ENCODE peak calls at places on chromosomes 12 and 14, in seven cellular contexts. R is EL, M is GM10248, O is NCI-H1092 treated with DMSO at 0.1 percent for 48 hours, U is left ventricle myocardium inferior, L is DMS153, S is neuronal stem cell. X is an unnamed sample.
A peak's percentile ranks its signal among the peaks of the same experiment; 100 is the strongest.

GRCh38 chr12:121550974-121551631 is 29.7 kb downstream of the KDM2B start:
- DNase-seq in R (no peak), M (no peak), S (no peak), O (no peak), U (no peak), L (no peak), X (no peak)

GRCh38 chr12:10363922-10364838 is 25.7 kb downstream of the KLRK1 start:
- DNase-seq in O (peak; percentile 66), M (peak; percentile 65), U (peak; percentile 26), R (peak; percentile 59), S (no peak), L (peak; percentile 60), X (peak; percentile 56)

GRCh38 chr12:90978117-90978770 is 23.3 kb upstream of the CCER1 start:
- DNase-seq in O (peak; percentile 5), U (no peak), M (peak; percentile 14), S (peak; percentile 29), L (peak; percentile 33), R (peak; percentile 71), X (peak; percentile 74)

GRCh38 chr12:132557291-132557968 is 53.0 kb downstream of the LRCOL1 start:
- DNase-seq in O (no peak), R (no peak), M (no peak), S (no peak), L (no peak), U (no peak), X (no peak)

GRCh38 chr12:29278673-29279420 is 102.1 kb downstream of the ERGIC2 start:
- DNase-seq in U (no peak), O (no peak), M (no peak), S (no peak), R (peak; percentile 61), L (no peak), X (no peak)

GRCh38 chr14:20730921-20731320 is 14.8 kb upstream of the EDDM3A start:
- DNase-seq in L (no peak), S (no peak), M (no peak), O (no peak), R (no peak), U (no peak), X (no peak)

GRCh38 chr14:96197969-96198368 is 6.7 kb upstream of the BDKRB2 start:
- DNase-seq in U (no peak), R (no peak), S (no peak), O (no peak), M (no peak), L (no peak), X (no peak)

GRCh38 chr12:106919910-106920544 is 35.7 kb upstream of the TMEM263 start:
- DNase-seq in L (peak; percentile 10), S (peak; percentile 35), M (no peak), O (peak; percentile 21), R (peak; percentile 46), U (no peak), X (peak; percentile 82)

GRCh38 chr12:31011746-31012567 is 61.7 kb upstream of the DDX11 start:
- DNase-seq in S (no peak), U (no peak), O (no peak), L (no peak), R (no peak), M (no peak), X (peak; percentile 48)

GRCh38 chr14:53537421-53538315 is 384.5 kb upstream of the DDHD1 start:
- DNase-seq in O (no peak), R (no peak), M (no peak), S (no peak), U (no peak), L (no peak), X (no peak)

GRCh38 chr12:1859643-1860042 is 39.3 kb downstream of the LRTM2 start:
- DNase-seq in M (no peak), S (no peak), R (peak; percentile 86), O (no peak), L (no peak), U (no peak), X (no peak)

GRCh38 chr12:40209886-40210285 is 14.9 kb upstream of the LRRK2 start:
- DNase-seq in U (no peak), R (no peak), M (no peak), O (no peak), L (no peak), S (no peak), X (no peak)

GRCh38 chr12:123713398-123714301 is 1.5 kb downstream of the ATP6V0A2 start:
- DNase-seq in R (peak; percentile 10), M (no peak), U (no peak), O (no peak), L (no peak), S (no peak), X (peak; percentile 45)

GRCh38 chr12:50151047-50151687 is 16.0 kb downstream of the CERS5 start:
- DNase-seq in U (no peak), R (no peak), L (no peak), O (no peak), M (no peak), S (no peak), X (no peak)

GRCh38 chr14:90388437-90388836 is 8.4 kb upstream of the CALM1 start:
- DNase-seq in U (no peak), M (no peak), L (no peak), O (no peak), S (no peak), R (peak; percentile 75), X (no peak)